ENCODE peak calls at places on chromosomes 11 and 22, in seven cellular contexts. A, Z, V, L, T, C and S are unnamed samples.

GRCh38 chr11:65569164-65569972 is 909 bp upstream of the ZNRD2 start:
- DNase-seq in C (no peak), Z (peak), A (no peak), V (no peak), L (no peak), T (no peak), S (no peak)

GRCh38 chr11:129968611-129969419 is 33.8 kb downstream of the PRDM10 start:
- DNase-seq in Z (no peak), V (no peak), A (no peak), L (no peak), C (no peak), T (no peak), S (no peak)

GRCh38 chr11:61529537-61530225 is 21.1 kb downstream of the LRRC10B start:
- DNase-seq in A (no peak), T (no peak), C (no peak), L (no peak), V (no peak), Z (no peak), S (no peak)

GRCh38 chr22:36808611-36809344 is 8.1 kb downstream of the PVALB start:
- DNase-seq in T (no peak), V (no peak), L (no peak), A (no peak), Z (no peak), C (no peak), S (no peak)

GRCh38 chr22:32271389-32271788 is 16.2 kb upstream of the SLC5A4 start:
- DNase-seq in Z (no peak), V (no peak), C (no peak), L (no peak), A (no peak), T (no peak), S (no peak)

GRCh38 chr11:9831122-9831521 is 167.2 kb downstream of the SWAP70 start:
- DNase-seq in A (no peak), Z (no peak), V (no peak), C (no peak), T (no peak), L (no peak), S (no peak)

GRCh38 chr22:29152381-29153138 is 53.1 kb upstream of the EMID1 start:
- DNase-seq in Z (no peak), V (peak), C (no peak), T (no peak), L (no peak), A (no peak), S (no peak)

GRCh38 chr11:105937738-105938137 is 84.3 kb downstream of the MSANTD4 start:
- DNase-seq in Z (peak), V (no peak), T (no peak), L (no peak), C (no peak), A (no peak), S (no peak)

GRCh38 chr22:36319595-36320497 is 66.9 kb downstream of the APOL1 start:
- DNase-seq in T (no peak), C (no peak), V (no peak), Z (no peak), L (no peak), A (no peak), S (no peak)

GRCh38 chr11:110763249-110764011 is 51.2 kb upstream of the ARHGAP20 start:
- DNase-seq in C (no peak), A (peak), T (no peak), Z (peak), V (no peak), L (no peak), S (no peak)

GRCh38 chr11:78860720-78861422 is 286.2 kb upstream of the NARS2 start:
- DNase-seq in Z (no peak), A (no peak), V (peak), L (no peak), T (no peak), C (peak), S (no peak)

GRCh38 chr11:106990322-106990721 is 28.0 kb downstream of the GUCY1A2 start:
- DNase-seq in C (no peak), Z (no peak), A (no peak), T (no peak), L (no peak), V (no peak), S (no peak)

GRCh38 chr22:25235547-25236290 is 16.3 kb downstream of the CRYBB2 start:
- DNase-seq in Z (peak), L (peak), V (peak), A (peak), T (peak), C (peak), S (no peak)

GRCh38 chr22:45302751-45303150 is 7.0 kb upstream of the FAM118A start:
- DNase-seq in A (no peak), V (no peak), Z (no peak), T (no peak), C (no peak), L (no peak), S (no peak)

GRCh38 chr11:16607675-16608644 is 130.5 kb upstream of the C11orf58 start:
- DNase-seq in C (no peak), A (peak), V (peak), T (no peak), Z (peak), L (no peak), S (no peak)

GRCh38 chr11:119340335-119341221 is at the start of gene C1QTNF5:
- DNase-seq in L (no peak), T (no peak), V (no peak), A (no peak), Z (peak), C (no peak), S (no peak)

GRCh38 chr11:2833938-2834892 is 51.4 kb downstream of the CDKN1C start:
- DNase-seq in T (no peak), Z (no peak), V (no peak), L (no peak), C (no peak), A (no peak), S (no peak)